ENCODE peak calls at places on chromosomes 5 and 9, in five cellular contexts. One of them, this sample, is unnamed.

GRCh38 chr9:111179577-111179976 is 141.3 kb upstream of the LPAR1 start:
- DNase-seq in left ventricle myocardium inferior: peak; percentile 25
- DNase-seq in transverse colon: peak; percentile 20
- DNase-seq in cardiac muscle cell: no peak
- DNase-seq in body of pancreas: peak; percentile 16
- DNase-seq in this sample: no peak

GRCh38 chr5:103620851-103621547 is 58.4 kb upstream of the NUDT12 start:
- DNase-seq in left ventricle myocardium inferior: no peak
- DNase-seq in cardiac muscle cell: no peak
- DNase-seq in body of pancreas: no peak
- DNase-seq in transverse colon: no peak
- DNase-seq in this sample: no peak

GRCh38 chr5:124353016-124353415 is 393.4 kb downstream of the ZNF608 start:
- DNase-seq in cardiac muscle cell: no peak
- DNase-seq in transverse colon: no peak
- DNase-seq in body of pancreas: no peak
- DNase-seq in left ventricle myocardium inferior: no peak
- DNase-seq in this sample: no peak

GRCh38 chr9:13480688-13481087 is 201.2 kb upstream of the MPDZ start:
- DNase-seq in transverse colon: no peak
- DNase-seq in left ventricle myocardium inferior: no peak
- DNase-seq in cardiac muscle cell: peak; percentile 3
- DNase-seq in body of pancreas: no peak
- DNase-seq in this sample: no peak

GRCh38 chr5:149002761-149003689 is 59.8 kb downstream of the SH3TC2 start:
- DNase-seq in cardiac muscle cell: no peak
- DNase-seq in body of pancreas: no peak
- DNase-seq in left ventricle myocardium inferior: no peak
- DNase-seq in transverse colon: no peak
- DNase-seq in this sample: no peak

GRCh38 chr5:159403906-159404641 is 73.8 kb upstream of the IL12B start:
- DNase-seq in left ventricle myocardium inferior: no peak
- DNase-seq in transverse colon: no peak
- DNase-seq in body of pancreas: no peak
- DNase-seq in cardiac muscle cell: no peak
- DNase-seq in this sample: no peak

GRCh38 chr5:43573058-43573457 is 16.2 kb upstream of the PAIP1 start:
- DNase-seq in left ventricle myocardium inferior: no peak
- DNase-seq in body of pancreas: no peak
- DNase-seq in cardiac muscle cell: peak; percentile 65
- DNase-seq in transverse colon: no peak
- DNase-seq in this sample: no peak

GRCh38 chr5:142883025-142883424 is 112.8 kb downstream of the ARHGAP26 start:
- DNase-seq in cardiac muscle cell: peak; percentile 71
- DNase-seq in transverse colon: no peak
- DNase-seq in left ventricle myocardium inferior: no peak
- DNase-seq in body of pancreas: no peak
- DNase-seq in this sample: no peak

GRCh38 chr5:35644543-35644942 is 26.9 kb downstream of the SPEF2 start:
- DNase-seq in body of pancreas: no peak
- DNase-seq in left ventricle myocardium inferior: no peak
- DNase-seq in transverse colon: no peak
- DNase-seq in cardiac muscle cell: no peak
- DNase-seq in this sample: no peak

GRCh38 chr9:105355810-105356209 is 92.0 kb upstream of the FSD1L start:
- DNase-seq in body of pancreas: no peak
- DNase-seq in cardiac muscle cell: peak; percentile 65
- DNase-seq in left ventricle myocardium inferior: no peak
- DNase-seq in transverse colon: peak; percentile 35
- DNase-seq in this sample: no peak

GRCh38 chr9:98360176-98360708 is 104.8 kb upstream of the TBC1D2 start:
- DNase-seq in transverse colon: no peak
- DNase-seq in left ventricle myocardium inferior: no peak
- DNase-seq in body of pancreas: no peak
- DNase-seq in cardiac muscle cell: no peak
- DNase-seq in this sample: no peak

GRCh38 chr9:37348917-37349316 is 73.6 kb upstream of the GRHPR start:
- DNase-seq in left ventricle myocardium inferior: no peak
- DNase-seq in body of pancreas: no peak
- DNase-seq in transverse colon: no peak
- DNase-seq in cardiac muscle cell: no peak
- DNase-seq in this sample: no peak

GRCh38 chr5:89128097-89128496 is 245.1 kb upstream of the MEF2C start:
- DNase-seq in transverse colon: no peak
- DNase-seq in body of pancreas: no peak
- DNase-seq in cardiac muscle cell: peak; percentile 11
- DNase-seq in left ventricle myocardium inferior: no peak
- DNase-seq in this sample: no peak

GRCh38 chr5:96788112-96788749 is 19.5 kb downstream of the ERAP1 start:
- DNase-seq in body of pancreas: no peak
- DNase-seq in transverse colon: no peak
- DNase-seq in left ventricle myocardium inferior: no peak
- DNase-seq in cardiac muscle cell: peak; percentile 54
- DNase-seq in this sample: no peak

GRCh38 chr9:120965344-120966004 is 38.9 kb upstream of the TRAF1 start:
- DNase-seq in transverse colon: no peak
- DNase-seq in body of pancreas: peak; percentile 8
- DNase-seq in cardiac muscle cell: peak; percentile 59
- DNase-seq in left ventricle myocardium inferior: no peak
- DNase-seq in this sample: no peak

GRCh38 chr5:180271205-180271604 is 20.7 kb downstream of the MAPK9 start:
- DNase-seq in transverse colon: no peak
- DNase-seq in cardiac muscle cell: no peak
- DNase-seq in body of pancreas: no peak
- DNase-seq in left ventricle myocardium inferior: no peak
- DNase-seq in this sample: no peak

GRCh38 chr5:180274695-180275094 is 17.2 kb downstream of the MAPK9 start:
- DNase-seq in transverse colon: no peak
- DNase-seq in left ventricle myocardium inferior: no peak
- DNase-seq in body of pancreas: no peak
- DNase-seq in cardiac muscle cell: no peak
- DNase-seq in this sample: no peak
- H3K9me3 ChIP-seq in transverse colon: peaks cover 23% of the 10 kb centered on the region
- H3K9me3 ChIP-seq in left ventricle myocardium inferior: peaks cover 51% of the 10 kb centered on the region
- H3K9me3 ChIP-seq in body of pancreas: no peaks in the 10 kb centered on the region
- H3K9me3 ChIP-seq in cardiac muscle cell: no peaks in the 10 kb centered on the region
- H3K9me3 ChIP-seq in this sample: peaks cover 53% of the 10 kb centered on the region

GRCh38 chr9:398085-398484 is 183.4 kb downstream of the DOCK8 start:
- DNase-seq in transverse colon: no peak
- DNase-seq in body of pancreas: no peak
- DNase-seq in cardiac muscle cell: no peak
- DNase-seq in left ventricle myocardium inferior: no peak
- DNase-seq in this sample: no peak
- H3K4me1 ChIP-seq in transverse colon: no peaks in the 10 kb centered on the region
- H3K4me1 ChIP-seq in body of pancreas: peaks cover 5% of the 10 kb centered on the region
- H3K4me1 ChIP-seq in cardiac muscle cell: no peaks in the 10 kb centered on the region
- H3K4me1 ChIP-seq in left ventricle myocardium inferior: no peaks in the 10 kb centered on the region
- H3K4me1 ChIP-seq in this sample: no peaks in the 10 kb centered on the region

GRCh38 chr9:127361561-127361960 is 35.4 kb upstream of the SLC2A8 start:
- DNase-seq in cardiac muscle cell: no peak
- DNase-seq in transverse colon: peak; percentile 38
- DNase-seq in left ventricle myocardium inferior: no peak
- DNase-seq in body of pancreas: no peak
- DNase-seq in this sample: no peak

GRCh38 chr9:127358770-127359169 is 38.2 kb upstream of the SLC2A8 start:
- DNase-seq in cardiac muscle cell: no peak
- DNase-seq in transverse colon: no peak
- DNase-seq in body of pancreas: no peak
- DNase-seq in left ventricle myocardium inferior: no peak
- DNase-seq in this sample: no peak

GRCh38 chr9:127360205-127360604 is 36.8 kb upstream of the SLC2A8 start:
- DNase-seq in left ventricle myocardium inferior: no peak
- DNase-seq in cardiac muscle cell: no peak
- DNase-seq in transverse colon: no peak
- DNase-seq in body of pancreas: no peak
- DNase-seq in this sample: no peak

GRCh38 chr9:127362829-127363228 is 34.1 kb upstream of the SLC2A8 start:
- DNase-seq in body of pancreas: no peak
- DNase-seq in left ventricle myocardium inferior: no peak
- DNase-seq in transverse colon: no peak
- DNase-seq in cardiac muscle cell: no peak
- DNase-seq in this sample: no peak

GRCh38 chr9:127360829-127361228 is 36.1 kb upstream of the SLC2A8 start:
- DNase-seq in left ventricle myocardium inferior: no peak
- DNase-seq in body of pancreas: no peak
- DNase-seq in transverse colon: no peak
- DNase-seq in cardiac muscle cell: peak; percentile 38
- DNase-seq in this sample: no peak
- TF ChIP-seq CTCF in left ventricle myocardium inferior: no peak
- TF ChIP-seq CTCF in body of pancreas: no peak
- TF ChIP-seq CTCF in transverse colon: no peak
- TF ChIP-seq CTCF in cardiac muscle cell: peak; percentile 13
- TF ChIP-seq CTCF in this sample: no peak

GRCh38 chr9:70995511-70995910 is 125.9 kb downstream of the TRPM3 start:
- DNase-seq in transverse colon: no peak
- DNase-seq in left ventricle myocardium inferior: no peak
- DNase-seq in cardiac muscle cell: no peak
- DNase-seq in body of pancreas: no peak
- DNase-seq in this sample: no peak

GRCh38 chr9:70998962-70999361 is 122.5 kb downstream of the TRPM3 start:
- DNase-seq in body of pancreas: no peak
- DNase-seq in transverse colon: no peak
- DNase-seq in cardiac muscle cell: peak; percentile 9
- DNase-seq in left ventricle myocardium inferior: no peak
- DNase-seq in this sample: no peak

GRCh38 chr9:70994582-70994981 is 126.8 kb downstream of the TRPM3 start:
- DNase-seq in cardiac muscle cell: no peak
- DNase-seq in transverse colon: no peak
- DNase-seq in left ventricle myocardium inferior: no peak
- DNase-seq in body of pancreas: no peak
- DNase-seq in this sample: no peak
- H3K9me3 ChIP-seq in cardiac muscle cell: no peaks in the 10 kb centered on the region
- H3K9me3 ChIP-seq in transverse colon: no peaks in the 10 kb centered on the region
- H3K9me3 ChIP-seq in left ventricle myocardium inferior: no peaks in the 10 kb centered on the region
- H3K9me3 ChIP-seq in body of pancreas: no peaks in the 10 kb centered on the region
- H3K9me3 ChIP-seq in this sample: no peaks in the 10 kb centered on the region

DNA sequence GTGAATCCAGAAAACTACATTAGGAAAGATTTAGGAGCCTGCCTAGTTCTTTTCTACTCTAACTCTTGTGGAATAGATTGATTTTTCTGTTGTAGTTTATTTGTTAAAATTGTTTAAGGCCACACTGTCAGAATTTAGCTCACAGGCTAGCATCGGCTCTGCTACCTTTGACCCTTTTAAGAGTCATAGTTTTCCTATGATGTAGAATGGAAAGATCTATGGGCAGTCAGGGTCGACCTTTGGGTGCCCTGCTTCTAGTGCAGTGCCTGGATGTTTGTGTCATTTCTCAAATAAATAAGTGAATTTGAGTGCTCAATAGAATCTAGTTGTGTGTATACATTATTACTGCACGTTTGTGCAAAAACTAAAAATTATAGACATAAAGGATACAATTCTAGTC is 38.7 kb downstream of the BASP1 start:
- DNase-seq in transverse colon: no peak
- DNase-seq in cardiac muscle cell: no peak
- DNase-seq in body of pancreas: no peak
- DNase-seq in left ventricle myocardium inferior: no peak
- DNase-seq in this sample: no peak
- H3K4me1 ChIP-seq in transverse colon: no peaks in the 10 kb centered on the region
- H3K4me1 ChIP-seq in cardiac muscle cell: peaks cover 24% of the 10 kb centered on the region
- H3K4me1 ChIP-seq in body of pancreas: no peaks in the 10 kb centered on the region
- H3K4me1 ChIP-seq in left ventricle myocardium inferior: no peaks in the 10 kb centered on the region
- H3K4me1 ChIP-seq in this sample: no peaks in the 10 kb centered on the region